ENCODE peak calls at places on chromosomes 12 and 14, in five cellular contexts. A is ovary, O is WERI-Rb-1, Y is stomach, K is tibial artery. I is an unnamed sample. For H3K9me3, the result is how much of the 10 kb centered on the place peaks cover.

GRCh38 chr12:65278576-65279386 is at the start of gene MSRB3:
- DNase-seq in A (peak), O (peak), Y (peak), K (peak), I (peak)

GRCh38 chr12:57404966-57405640 is 25.7 kb downstream of the R3HDM2 start:
- DNase-seq in A (no peak), O (no peak), Y (no peak), K (no peak), I (no peak)

GRCh38 chr12:47068539-47068938 is 10.9 kb upstream of the PCED1B start:
- DNase-seq in A (no peak), O (no peak), Y (no peak), K (no peak), I (no peak)

GRCh38 chr14:61475316-61475715 is 153.9 kb downstream of the PRKCH start:
- DNase-seq in A (no peak), O (no peak), Y (no peak), K (no peak), I (peak)

GRCh38 chr12:49336645-49337584 is at the start of gene C1QL4:
- DNase-seq in A (peak), O (peak), Y (peak), K (peak), I (peak)

GRCh38 chr14:89180546-89180945 is 236.5 kb downstream of the FOXN3 start:
- DNase-seq in A (no peak), O (no peak), Y (no peak), K (no peak), I (no peak)

GRCh38 chr12:132806857-132807256 is 21.8 kb downstream of the GOLGA3 start:
- DNase-seq in A (no peak), O (no peak), Y (no peak), K (no peak), I (no peak)

GRCh38 chr14:72796935-72797334 is 97.0 kb downstream of the DPF3 start:
- DNase-seq in A (no peak), O (no peak), Y (no peak), K (peak), I (peak)

GRCh38 chr12:26799741-26800140 is 33.3 kb downstream of the ITPR2 start:
- DNase-seq in A (no peak), O (no peak), Y (no peak), K (no peak), I (no peak)

GRCh38 chr14:72164420-72165150 is 232.4 kb downstream of the RGS6 start:
- DNase-seq in A (no peak), O (no peak), Y (no peak), K (no peak), I (no peak)

GRCh38 chr14:34781242-34781641 is 66.8 kb upstream of the CFL2 start:
- DNase-seq in A (no peak), O (no peak), Y (no peak), K (no peak), I (no peak)

GRCh38 chr14:85620937-85621336 is 91.0 kb downstream of the FLRT2 start:
- DNase-seq in A (no peak), O (no peak), Y (no peak), K (no peak), I (no peak)

GRCh38 chr12:43255642-43256041 is 296.4 kb downstream of the ADAMTS20 start:
- DNase-seq in A (no peak), O (no peak), Y (no peak), K (no peak), I (no peak)

GRCh38 chr12:8145754-8146415 is 10.9 kb upstream of the ZNF705A start:
- DNase-seq in A (no peak), O (peak), Y (no peak), K (peak), I (no peak)

GRCh38 chr12:57448669-57449068 is 6.4 kb upstream of the INHBE start:
- DNase-seq in A (no peak), O (no peak), Y (no peak), K (no peak), I (no peak)

GRCh38 chr14:47422191-47422590 is 253.2 kb downstream of the MDGA2 start:
- DNase-seq in A (no peak), O (no peak), Y (no peak), K (no peak), I (no peak)
- H3K9me3 ChIP-seq in A (under half), O (under half), Y (under half), K (under half), I (under half)

GRCh38 chr12:56042430-56043203 is 899 bp downstream of the RPS26 start:
- DNase-seq in A (no peak), O (no peak), Y (no peak), K (no peak), I (no peak)

GRCh38 chr12:56038022-56038665 is 3.6 kb upstream of the RPS26 start:
- DNase-seq in A (no peak), O (no peak), Y (no peak), K (no peak), I (no peak)

GRCh38 chr12:56040963-56041578 is 647 bp upstream of the RPS26 start:
- DNase-seq in A (no peak), O (peak), Y (no peak), K (no peak), I (no peak)

GRCh38 chr12:56040151-56040550 is 1.6 kb upstream of the RPS26 start:
- DNase-seq in A (no peak), O (no peak), Y (no peak), K (no peak), I (no peak)

GRCh38 chr12:56041579-56042429 is at the start of gene RPS26:
- DNase-seq in A (peak), O (peak), Y (peak), K (peak), I (peak)
- H3K9me3 ChIP-seq in A (under half), O (under half), Y (under half), K (under half), I (under half)

DNA sequence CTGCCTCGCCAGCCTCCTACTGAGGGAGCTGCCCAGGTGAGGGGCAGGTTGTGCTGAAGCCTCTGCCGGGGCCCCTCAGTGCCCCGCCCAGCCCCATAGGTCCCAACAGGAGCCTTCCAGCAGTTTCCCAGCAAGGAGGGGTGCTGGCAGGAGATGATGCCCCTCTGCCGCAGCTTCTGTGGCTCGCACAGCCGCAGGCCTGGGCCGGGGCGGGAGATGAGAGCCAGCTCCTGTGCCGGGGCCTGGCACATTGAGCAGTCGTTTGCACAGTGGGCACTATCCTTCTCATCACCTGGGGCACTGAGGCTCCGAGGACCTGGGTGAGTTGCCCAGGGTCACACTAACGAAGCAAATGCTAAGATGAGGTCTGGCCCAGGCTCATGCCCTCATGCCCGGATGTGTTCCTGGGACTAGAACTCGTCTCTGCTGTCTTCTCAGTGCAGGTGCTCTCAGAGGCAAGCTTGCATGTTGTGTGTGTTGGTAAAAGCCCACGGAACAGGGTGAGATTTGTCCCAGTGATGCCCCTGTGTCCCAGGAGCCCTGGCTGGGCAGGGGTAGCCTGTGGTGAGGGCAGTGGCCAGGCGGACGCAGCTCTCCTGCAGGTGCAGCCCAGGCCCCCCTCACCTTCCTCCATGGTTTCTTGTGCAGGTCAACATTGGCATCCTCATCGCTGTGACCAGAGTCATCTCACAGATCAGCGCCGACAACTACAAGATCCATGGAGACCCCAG is 177.5 kb downstream of the ADGRD1 start:
- DNase-seq in A (no peak), O (no peak), Y (no peak), K (no peak), I (no peak)
- H3K9me3 ChIP-seq in A (under half), O (under half), Y (under half), K (under half), I (under half)

DNA sequence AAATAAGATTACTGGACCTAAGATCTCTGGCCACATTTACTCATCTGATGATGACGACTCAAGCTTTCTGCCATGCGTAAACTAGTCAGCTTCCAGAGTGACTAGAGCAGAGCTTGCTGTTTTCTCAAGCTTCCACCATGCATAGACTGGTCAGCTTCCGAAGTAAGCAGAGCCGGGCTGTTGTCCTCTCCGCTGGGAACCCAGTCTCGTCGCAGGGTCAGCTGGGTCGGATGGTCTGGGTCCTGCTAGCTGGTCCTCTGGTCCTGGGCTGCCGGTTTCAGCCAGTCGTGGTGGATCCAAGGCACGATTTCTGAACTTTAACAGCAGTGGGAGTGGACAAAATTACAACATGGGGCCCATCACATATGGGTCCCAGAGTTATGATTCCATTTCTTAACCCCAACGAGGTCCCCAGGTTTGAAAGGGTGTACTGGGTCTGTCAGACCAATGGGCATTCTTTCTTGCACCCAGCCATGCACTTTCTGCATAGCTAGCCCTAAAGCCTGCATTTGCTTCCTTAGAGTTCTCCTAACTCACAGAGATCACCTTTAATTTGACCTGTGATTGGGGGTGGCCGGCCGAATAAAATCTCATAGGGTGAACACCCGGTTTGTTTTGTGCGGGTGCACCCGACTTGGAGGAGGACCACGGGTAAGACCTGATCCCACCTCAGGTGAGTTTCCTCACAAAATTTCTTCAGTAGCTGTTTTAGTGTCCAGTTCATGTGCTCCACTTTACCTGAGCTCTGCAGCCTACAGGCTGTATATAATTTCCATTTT is 1312.8 kb downstream of the TMEM121 start:
- DNase-seq in A (no peak), O (no peak), Y (no peak), K (no peak), I (no peak)
- H3K9me3 ChIP-seq in A (under half), O (under half), Y (under half), K (under half), I (under half)

GRCh38 chr14:106039400-106039799 is 513.0 kb downstream of the TMEM121 start:
- DNase-seq in A (no peak), O (no peak), Y (no peak), K (no peak), I (peak)

GRCh38 chr14:106037380-106037779 is 511.0 kb downstream of the TMEM121 start:
- DNase-seq in A (no peak), O (no peak), Y (no peak), K (no peak), I (no peak)
- H3K9me3 ChIP-seq in A (under half), O (under half), Y (under half), K (under half), I (under half)

GRCh38 chr12:34233618-34234017 is 211.3 kb downstream of the ALG10 start:
- DNase-seq in A (no peak), O (no peak), Y (no peak), K (no peak), I (no peak)
- H3K9me3 ChIP-seq in A (under half), O (under half), Y (under half), K (under half), I (under half)

GRCh38 chr12:1063852-1064251 is 72.8 kb downstream of the ERC1 start:
- DNase-seq in A (no peak), O (no peak), Y (no peak), K (no peak), I (no peak)
- H3K9me3 ChIP-seq in A (under half), O (under half), Y (under half), K (under half), I (under half)

I was measured in HAP-1.